ENCODE peak calls at places on chromosomes 11 and 22, in four cellular contexts. O, N, L and K are unnamed samples.

GRCh38 chr11:76782526-76783293 is 446 bp upstream of the TSKU start:
- DNase-seq in O (peak; percentile 28), L (peak; percentile 98), N (peak; percentile 97), K (no peak)

GRCh38 chr11:57646756-57647303 is 2.9 kb downstream of the YPEL4 start:
- DNase-seq in N (no peak), O (no peak), L (no peak), K (no peak)

GRCh38 chr11:46895821-46896220 is 22.5 kb downstream of the LRP4 start:
- DNase-seq in O (no peak), N (peak; percentile 35), L (peak; percentile 47), K (no peak)

GRCh38 chr11:78420796-78421209 is 3.2 kb upstream of the GAB2 start:
- DNase-seq in O (no peak), N (peak; percentile 76), L (peak; percentile 50), K (no peak)

GRCh38 chr11:63613517-63614135 is 607 bp downstream of the PLAAT3 start:
- DNase-seq in N (peak; percentile 60), L (no peak), O (no peak), K (no peak)

GRCh38 chr11:110295487-110296225 is 758 bp downstream of the RDX start:
- DNase-seq in N (peak; percentile 37), O (peak; percentile 53), L (peak; percentile 36), K (peak; percentile 21)

GRCh38 chr22:48422900-48423480 is 1404.7 kb downstream of the BRD1 start:
- DNase-seq in O (no peak), L (no peak), N (no peak), K (no peak)

GRCh38 chr22:48955351-48956311 is 872.0 kb downstream of the BRD1 start:
- DNase-seq in N (no peak), L (no peak), O (no peak), K (no peak)

GRCh38 chr11:130131957-130132850 is 27.4 kb upstream of the ST14 start:
- DNase-seq in L (peak; percentile 66), O (peak; percentile 40), N (peak; percentile 80), K (peak; percentile 15)

GRCh38 chr11:116563028-116563712 is 209.6 kb downstream of the BUD13 start:
- DNase-seq in L (peak; percentile 58), N (peak; percentile 4), O (no peak), K (no peak)

GRCh38 chr11:132982769-132983168 is 549.5 kb downstream of the OPCML start:
- DNase-seq in O (no peak), N (no peak), L (no peak), K (no peak)

GRCh38 chr11:113705871-113706654 is at the start of gene TMPRSS5:
- DNase-seq in O (no peak), L (no peak), N (no peak), K (no peak)

GRCh38 chr11:113377606-113378005 is 10.0 kb upstream of the ANKK1 start:
- DNase-seq in N (peak; percentile 22), L (peak; percentile 50), O (no peak), K (no peak)